ENCODE peak calls at places on chromosome 10, in five cellular contexts. S, A, Z, K and O are unnamed samples.

GRCh38 chr10:13349776-13350274 is 1.7 kb upstream of the SEPHS1 start:
- DNase-seq in S (peak), A (peak), Z (peak), K (no peak), O (peak)

GRCh38 chr10:132422931-132423813 is 26.2 kb downstream of the PWWP2B start:
- DNase-seq in S (no peak), A (no peak), Z (no peak), K (no peak), O (no peak)

GRCh38 chr10:70729763-70730357 is 55.3 kb downstream of the TBATA start:
- DNase-seq in S (no peak), A (no peak), Z (no peak), K (no peak), O (no peak)

GRCh38 chr10:114393482-114393881 is 10.8 kb downstream of the AFAP1L2 start:
- DNase-seq in S (peak), A (peak), Z (peak), K (no peak), O (no peak)

GRCh38 chr10:131396108-131397010 is 84.8 kb upstream of the TCERG1L start:
- DNase-seq in S (no peak), A (peak), Z (no peak), K (no peak), O (no peak)

GRCh38 chr10:68074404-68074774 is 694 bp downstream of the HERC4 start:
- DNase-seq in S (no peak), A (no peak), Z (no peak), K (no peak), O (no peak)

GRCh38 chr10:76779163-76779820 is 858.3 kb downstream of the KCNMA1 start:
- DNase-seq in S (peak), A (peak), Z (no peak), K (peak), O (peak)

GRCh38 chr10:101630420-101630920 is 42.3 kb downstream of the DPCD start:
- DNase-seq in S (no peak), A (no peak), Z (no peak), K (no peak), O (no peak)

GRCh38 chr10:70652761-70653657 is 19.3 kb upstream of the ADAMTS14 start:
- DNase-seq in S (peak), A (peak), Z (peak), K (no peak), O (no peak)

GRCh38 chr10:8095962-8096361 is 41.5 kb downstream of the GATA3 start:
- DNase-seq in S (no peak), A (no peak), Z (no peak), K (no peak), O (no peak)

GRCh38 chr10:49567810-49568209 is 28.9 kb upstream of the ERCC6 start:
- DNase-seq in S (no peak), A (no peak), Z (no peak), K (no peak), O (no peak)

GRCh38 chr10:133457100-133457841 is 3.5 kb downstream of the SCART1 start:
- DNase-seq in S (no peak), A (no peak), Z (no peak), K (no peak), O (no peak)

GRCh38 chr10:8137726-8138125 is 83.2 kb downstream of the GATA3 start:
- DNase-seq in S (no peak), A (no peak), Z (no peak), K (no peak), O (no peak)

GRCh38 chr10:103622286-103622685 is 128.8 kb downstream of the NEURL1 start:
- DNase-seq in S (no peak), A (no peak), Z (no peak), K (no peak), O (no peak)

GRCh38 chr10:59090804-59091203 is 85.6 kb upstream of the PHYHIPL start:
- DNase-seq in S (no peak), A (no peak), Z (no peak), K (no peak), O (no peak)

GRCh38 chr10:108327706-108328105 is 1163.2 kb upstream of the SORCS1 start:
- DNase-seq in S (peak), A (peak), Z (no peak), K (no peak), O (no peak)

GRCh38 chr10:100895346-100895745 is 17.4 kb upstream of the SLF2 start:
- DNase-seq in S (no peak), A (peak), Z (no peak), K (no peak), O (no peak)

GRCh38 chr10:52742723-52743122 is 29.9 kb downstream of the MBL2 start:
- DNase-seq in S (no peak), A (no peak), Z (no peak), K (peak), O (no peak)

GRCh38 chr10:44863344-44864041 is 47.6 kb upstream of the TMEM72 start:
- DNase-seq in S (no peak), A (peak), Z (no peak), K (no peak), O (no peak)

GRCh38 chr10:13453896-13454295 is 74.9 kb downstream of the BEND7 start:
- DNase-seq in S (no peak), A (no peak), Z (no peak), K (no peak), O (no peak)

GRCh38 chr10:33967721-33968120 is 633.3 kb upstream of the NRP1 start:
- DNase-seq in S (no peak), A (no peak), Z (no peak), K (no peak), O (no peak)

GRCh38 chr10:131852823-131853609 is 47.8 kb upstream of the PPP2R2D start:
- DNase-seq in S (no peak), A (no peak), Z (no peak), K (no peak), O (no peak)

GRCh38 chr10:78408671-78409472 is 375.2 kb downstream of the RPS24 start:
- DNase-seq in S (no peak), A (peak), Z (no peak), K (no peak), O (peak)

GRCh38 chr10:15068802-15069201 is 19.8 kb downstream of the ACBD7 start:
- DNase-seq in S (peak), A (no peak), Z (no peak), K (no peak), O (no peak)

GRCh38 chr10:94123253-94123995 is 129.7 kb downstream of the PLCE1 start:
- DNase-seq in S (peak), A (peak), Z (peak), K (no peak), O (no peak)

GRCh38 chr10:17673517-17674051 is 29.6 kb downstream of the STAM start:
- DNase-seq in S (peak), A (peak), Z (peak), K (peak), O (peak)

GRCh38 chr10:85679696-85680095 is 686.9 kb downstream of the GRID1 start:
- DNase-seq in S (no peak), A (no peak), Z (no peak), K (no peak), O (no peak)

GRCh38 chr10:59276928-59277327 is 85.4 kb downstream of the FAM13C start:
- DNase-seq in S (no peak), A (no peak), Z (no peak), K (no peak), O (no peak)

GRCh38 chr10:114754445-114755320 is 66.9 kb upstream of the FHIP2A start:
- DNase-seq in S (peak), A (peak), Z (no peak), K (no peak), O (no peak)

GRCh38 chr10:58436071-58436470 is 50.9 kb downstream of the TFAM start:
- DNase-seq in S (peak), A (peak), Z (no peak), K (no peak), O (no peak)